ENCODE peak calls at places on chromosomes 4 and X, in seven cellular contexts. U is mucosa of descending colon, G is coronary artery, W is fibroblast of the aortic adventitia, S is fibroblast of lung, F is osteocyte, A is progenitor cell of endocrine pancreas. B is an unnamed sample.

GRCh38 chr4:185880571-185880970 is 68.6 kb upstream of the SORBS2 start:
- DNase-seq in U (no peak), G (no peak), W (no peak), S (no peak), F (no peak), A (no peak), B (no peak)

GRCh38 chr4:132180020-132180427 is 969.1 kb upstream of the PCDH10 start:
- DNase-seq in U (no peak), G (no peak), W (peak), S (peak), F (no peak), A (no peak), B (no peak)

GRCh38 chr4:93731448-93731847 is 97.1 kb upstream of the ATOH1 start:
- DNase-seq in U (no peak), G (no peak), W (no peak), S (peak), F (no peak), A (no peak), B (no peak)

GRCh38 chrX:115261148-115261547 is 27.3 kb upstream of the LRCH2 start:
- DNase-seq in U (no peak), G (no peak), W (no peak), S (no peak), F (no peak), A (no peak), B (no peak)

GRCh38 chr4:102143433-102143832 is 201.8 kb downstream of the SLC39A8 start:
- DNase-seq in U (no peak), G (no peak), W (peak), S (no peak), F (no peak), A (no peak), B (no peak)

GRCh38 chr4:77043507-77044131 is 32.2 kb downstream of the CCNI start:
- DNase-seq in U (no peak), G (no peak), W (peak), S (peak), F (no peak), A (no peak), B (no peak)

GRCh38 chr4:43316813-43317212 is 424.3 kb downstream of the GRXCR1 start:
- DNase-seq in U (no peak), G (no peak), W (peak), S (peak), F (no peak), A (no peak), B (no peak)

GRCh38 chrX:112967341-112967740 is 126.7 kb upstream of the AMOT start:
- DNase-seq in U (no peak), G (no peak), W (no peak), S (no peak), F (no peak), A (no peak), B (no peak)

GRCh38 chr4:182507808-182508207 is 264.6 kb downstream of the TENM3 start:
- DNase-seq in U (no peak), G (no peak), W (no peak), S (peak), F (no peak), A (no peak), B (no peak)

GRCh38 chr4:88516746-88517145 is 6.8 kb downstream of the PYURF start:
- DNase-seq in U (no peak), G (no peak), W (no peak), S (no peak), F (no peak), A (no peak), B (no peak)

GRCh38 chrX:63275127-63275526 is 76.0 kb downstream of the SPIN4 start:
- DNase-seq in U (peak), G (no peak), W (peak), S (no peak), F (no peak), A (no peak), B (peak)

GRCh38 chrX:13069771-13070410 is 25.5 kb upstream of the FAM9C start:
- DNase-seq in U (no peak), G (no peak), W (no peak), S (peak), F (no peak), A (no peak), B (no peak)

GRCh38 chr4:155392486-155393184 is 15.9 kb upstream of the MAP9 start:
- DNase-seq in U (no peak), G (no peak), W (peak), S (peak), F (no peak), A (no peak), B (no peak)

GRCh38 chr4:7043521-7044414 is 596 bp downstream of the TADA2B start:
- DNase-seq in U (peak), G (peak), W (peak), S (peak), F (peak), A (peak), B (no peak)

GRCh38 chr4:164383187-164384181 is 370.4 kb upstream of the SMIM31 start:
- DNase-seq in U (no peak), G (peak), W (peak), S (peak), F (peak), A (peak), B (peak)

GRCh38 chr4:119517361-119518229 is 111.0 kb downstream of the PDE5A start:
- DNase-seq in U (no peak), G (no peak), W (peak), S (peak), F (no peak), A (no peak), B (no peak)

GRCh38 chr4:153497988-153498967 is 32.1 kb downstream of the TMEM131L start:
- DNase-seq in U (no peak), G (no peak), W (peak), S (peak), F (no peak), A (no peak), B (no peak)

GRCh38 chr4:185865901-185866328 is 53.9 kb upstream of the SORBS2 start:
- DNase-seq in U (no peak), G (no peak), W (peak), S (peak), F (no peak), A (no peak), B (no peak)

GRCh38 chrX:12970691-12971202 is 4.2 kb upstream of the TMSB4X start:
- DNase-seq in U (no peak), G (no peak), W (peak), S (peak), F (no peak), A (no peak), B (no peak)

GRCh38 chrX:47498411-47498810 is 15.4 kb upstream of the ZNF41 start:
- DNase-seq in U (no peak), G (no peak), W (no peak), S (no peak), F (peak), A (no peak), B (no peak)

GRCh38 chr4:100843897-100844296 is 326.1 kb upstream of the EMCN start:
- DNase-seq in U (no peak), G (no peak), W (no peak), S (no peak), F (no peak), A (no peak), B (no peak)

GRCh38 chr4:100849319-100849718 is 331.5 kb upstream of the EMCN start:
- DNase-seq in U (no peak), G (no peak), W (no peak), S (no peak), F (no peak), A (no peak), B (no peak)

GRCh38 chr4:100852326-100852725 is 334.5 kb upstream of the EMCN start:
- DNase-seq in U (no peak), G (no peak), W (no peak), S (no peak), F (no peak), A (no peak), B (no peak)

DNA sequence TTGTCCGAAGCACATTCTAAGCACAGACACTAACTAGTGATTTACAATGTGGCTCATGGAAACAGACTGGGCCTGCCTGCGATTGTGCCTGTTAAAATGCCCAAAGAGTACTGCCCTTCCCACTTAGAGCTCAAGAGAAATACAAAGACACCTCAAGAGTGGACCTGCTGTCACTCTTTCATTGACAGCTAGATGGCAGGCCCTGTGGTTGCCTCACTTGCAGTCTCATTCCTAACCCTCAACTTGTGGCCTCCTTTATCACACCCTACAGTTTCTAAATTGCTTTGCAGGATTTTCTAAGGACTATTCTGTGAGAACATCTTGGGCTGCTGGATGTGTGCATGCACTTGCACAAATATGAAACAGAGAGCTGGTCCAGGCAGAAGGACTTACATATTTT is 331.0 kb upstream of the EMCN start:
- DNase-seq in U (no peak), G (no peak), W (no peak), S (no peak), F (no peak), A (no peak), B (no peak)
- TF ChIP-seq CTCF in U (no peak), G (no peak), W (peak), S (no peak), F (peak), A (no peak), B (peak)

DNA sequence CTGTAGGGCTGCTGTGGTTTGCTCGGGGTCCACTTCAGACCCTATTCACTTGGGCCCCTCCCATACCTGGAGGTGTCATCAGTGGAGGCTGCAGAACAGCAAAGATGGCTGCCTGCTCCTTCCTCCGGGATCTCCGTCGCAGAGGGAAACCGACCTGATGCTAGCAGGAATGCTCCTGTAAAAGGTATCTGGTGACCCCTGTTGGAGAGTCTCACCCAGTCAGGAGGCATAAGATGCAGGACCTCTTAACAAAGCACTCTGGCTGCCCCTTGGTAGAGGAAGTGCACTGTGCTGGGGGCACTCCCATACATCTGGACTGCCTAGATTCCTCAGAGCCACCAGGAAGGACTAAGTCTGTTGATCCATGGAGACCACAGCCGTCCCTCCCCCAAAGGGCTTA is 296.9 kb downstream of the GRID2 start:
- DNase-seq in U (no peak), G (no peak), W (no peak), S (no peak), F (no peak), A (no peak), B (no peak)
- TF ChIP-seq CTCF in U (no peak), G (no peak), W (no peak), S (no peak), F (no peak), A (no peak), B (no peak)

GRCh38 chr4:180150818-180151217 is 2092.4 kb upstream of the TENM3 start:
- DNase-seq in U (no peak), G (no peak), W (no peak), S (peak), F (no peak), A (no peak), B (no peak)
- TF ChIP-seq CTCF in U (no peak), G (no peak), W (no peak), S (peak), F (peak), A (peak), B (peak)

GRCh38 chr4:72567821-72568620 is 1.0 kb downstream of the ADAMTS3 start:
- DNase-seq in U (peak), G (peak), W (peak), S (peak), F (no peak), A (peak), B (peak)
- TF ChIP-seq CTCF in U (no peak), G (no peak), W (peak), S (peak), F (peak), A (peak), B (peak)

GRCh38 chr4:87511500-87511899 is 17.7 kb downstream of the SPARCL1 start:
- DNase-seq in U (no peak), G (no peak), W (no peak), S (no peak), F (no peak), A (no peak), B (no peak)

GRCh38 chr4:87510747-87511146 is 18.4 kb downstream of the SPARCL1 start:
- DNase-seq in U (no peak), G (no peak), W (no peak), S (no peak), F (no peak), A (no peak), B (no peak)

GRCh38 chr4:87506974-87507701 is 22.0 kb downstream of the SPARCL1 start:
- DNase-seq in U (no peak), G (no peak), W (peak), S (peak), F (no peak), A (no peak), B (no peak)

GRCh38 chr4:87502580-87503238 is 26.5 kb downstream of the SPARCL1 start:
- DNase-seq in U (no peak), G (no peak), W (no peak), S (no peak), F (no peak), A (no peak), B (no peak)

DNA sequence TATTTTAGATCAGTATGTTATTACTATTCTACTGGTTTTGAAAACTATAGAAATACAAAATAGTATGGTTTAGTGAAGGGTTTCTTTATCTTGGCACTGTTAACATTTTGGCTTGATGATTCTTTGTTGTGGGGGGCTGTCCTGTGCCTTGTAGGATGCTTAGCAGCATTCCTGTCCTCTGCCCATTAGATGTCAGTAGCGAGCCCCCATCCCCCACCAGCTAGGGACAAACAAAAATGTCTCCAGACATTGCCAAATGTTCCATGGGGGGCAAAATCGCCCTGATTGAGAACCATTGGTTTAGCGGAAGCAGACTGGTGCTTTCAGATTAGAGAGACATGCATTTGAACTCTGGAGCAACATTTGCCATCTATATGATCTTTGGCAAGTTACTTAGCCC is 23.3 kb downstream of the SPARCL1 start:
- DNase-seq in U (no peak), G (no peak), W (no peak), S (no peak), F (no peak), A (no peak), B (no peak)
- TF ChIP-seq CTCF in U (no peak), G (no peak), W (no peak), S (peak), F (peak), A (no peak), B (no peak)

GRCh38 chr4:1720163-1720983 is 750 bp downstream of the TMEM129 start:
- DNase-seq in U (peak), G (no peak), W (peak), S (peak), F (no peak), A (peak), B (peak)

GRCh38 chr4:1721003-1721665 is at the start of the genes TACC3 and TMEM129:
- DNase-seq in U (peak), G (peak), W (peak), S (peak), F (peak), A (peak), B (peak)

GRCh38 chr4:1721666-1722550 is 587 bp downstream of the TACC3 start:
- DNase-seq in U (peak), G (no peak), W (no peak), S (no peak), F (no peak), A (no peak), B (no peak)

GRCh38 chr4:1723131-1723801 is 1.9 kb downstream of the TACC3 start:
- DNase-seq in U (no peak), G (no peak), W (no peak), S (no peak), F (no peak), A (no peak), B (no peak)

DNA sequence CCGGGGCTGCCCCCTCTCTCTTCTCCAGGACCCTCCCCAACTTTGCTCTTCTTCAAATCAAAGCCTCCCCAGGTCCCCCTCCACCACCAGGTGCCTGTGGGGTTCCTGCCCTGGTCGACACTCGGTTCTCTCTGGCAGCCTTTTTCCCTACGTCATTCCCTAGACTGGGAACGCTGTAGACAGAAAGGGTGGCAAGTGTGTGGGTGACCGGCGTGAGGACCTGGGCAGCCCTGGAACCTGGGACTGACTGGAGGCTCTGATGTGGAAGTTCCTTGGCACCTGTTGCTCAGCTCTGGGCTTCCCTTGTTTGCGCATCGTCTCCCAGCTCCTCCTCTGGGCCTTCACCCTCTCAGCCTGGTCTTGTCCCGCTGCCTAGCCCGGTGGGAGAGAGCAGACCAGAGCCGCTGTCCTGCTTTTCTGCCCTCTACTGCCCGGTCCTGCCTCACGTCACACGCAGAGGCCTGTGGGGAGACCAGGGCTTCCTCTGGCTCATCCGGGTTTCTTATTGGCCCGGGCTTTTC is 1.3 kb downstream of the TACC3 start:
- DNase-seq in U (no peak), G (no peak), W (no peak), S (no peak), F (no peak), A (no peak), B (no peak)
- TF ChIP-seq CTCF in U (no peak), G (no peak), W (no peak), S (no peak), F (no peak), A (no peak), B (no peak)

DNA sequence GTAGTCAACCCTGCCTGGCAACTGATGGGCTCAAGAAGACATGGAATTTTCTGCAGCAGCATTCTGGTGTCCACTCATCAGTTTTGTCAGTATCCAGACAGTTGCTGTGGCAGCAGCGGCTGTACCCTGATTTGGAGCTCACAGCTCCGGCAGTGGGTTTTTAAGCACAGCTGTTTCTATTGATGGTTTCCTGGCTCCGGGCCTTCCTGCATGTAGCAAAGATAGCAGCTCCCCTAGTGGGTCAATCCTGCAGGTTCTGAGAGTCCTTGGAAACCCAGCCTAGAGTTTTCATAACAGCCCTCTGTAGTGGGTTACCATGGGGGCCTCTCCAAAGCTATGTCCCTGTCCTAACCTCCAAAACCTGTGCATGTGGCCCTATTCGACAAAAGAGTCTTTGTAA is 84.0 kb upstream of the ATP6AP2 start:
- DNase-seq in U (no peak), G (no peak), W (no peak), S (peak), F (no peak), A (no peak), B (no peak)
- TF ChIP-seq CTCF in U (no peak), G (no peak), W (peak), S (peak), F (peak), A (peak), B (peak)